ENCODE peak calls at places on chromosomes 3 and 15, in five cellular contexts. One of them, this sample, is unnamed.

GRCh38 chr3:146072824-146073223 is 88.2 kb downstream of the PLOD2 start:
- DNase-seq in AG09309: no peak
- DNase-seq in IMR-90: peak; percentile 55
- DNase-seq in neural progenitor cell: no peak
- DNase-seq in A549: no peak
- DNase-seq in this sample: no peak

GRCh38 chr15:57551717-57552677 is 39.7 kb upstream of the MYZAP start:
- DNase-seq in AG09309: no peak
- DNase-seq in IMR-90: peak; percentile 70
- DNase-seq in neural progenitor cell: peak; percentile 82
- DNase-seq in A549: peak; percentile 86
- DNase-seq in this sample: no peak

GRCh38 chr3:171981271-171981605 is 58.1 kb upstream of the FNDC3B start:
- DNase-seq in AG09309: no peak
- DNase-seq in IMR-90: no peak
- DNase-seq in neural progenitor cell: no peak
- DNase-seq in A549: no peak
- DNase-seq in this sample: no peak

GRCh38 chr3:42410362-42410761 is at the start of gene LYZL4:
- DNase-seq in AG09309: no peak
- DNase-seq in IMR-90: no peak
- DNase-seq in neural progenitor cell: no peak
- DNase-seq in A549: no peak
- DNase-seq in this sample: no peak

GRCh38 chr15:91338763-91339162 is 238.7 kb downstream of the SV2B start:
- DNase-seq in AG09309: no peak
- DNase-seq in IMR-90: peak; percentile 40
- DNase-seq in neural progenitor cell: peak; percentile 81
- DNase-seq in A549: peak; percentile 11
- DNase-seq in this sample: no peak

GRCh38 chr3:170096342-170096741 is 58.5 kb downstream of the GPR160 start:
- DNase-seq in AG09309: no peak
- DNase-seq in IMR-90: no peak
- DNase-seq in neural progenitor cell: no peak
- DNase-seq in A549: no peak
- DNase-seq in this sample: no peak

GRCh38 chr15:99425666-99426301 is 140.0 kb upstream of the MEF2A start:
- DNase-seq in AG09309: no peak
- DNase-seq in IMR-90: no peak
- DNase-seq in neural progenitor cell: no peak
- DNase-seq in A549: peak; percentile 24
- DNase-seq in this sample: no peak

GRCh38 chr15:39511000-39511914 is 69.6 kb upstream of the THBS1 start:
- DNase-seq in AG09309: peak; percentile 76
- DNase-seq in IMR-90: peak; percentile 93
- DNase-seq in neural progenitor cell: no peak
- DNase-seq in A549: peak; percentile 4
- DNase-seq in this sample: peak; percentile 87

GRCh38 chr15:85584791-85585360 is 204.5 kb downstream of the AKAP13 start:
- DNase-seq in AG09309: no peak
- DNase-seq in IMR-90: no peak
- DNase-seq in neural progenitor cell: no peak
- DNase-seq in A549: no peak
- DNase-seq in this sample: no peak

GRCh38 chr15:48479751-48480150 is 148.5 kb downstream of the DUT start:
- DNase-seq in AG09309: no peak
- DNase-seq in IMR-90: no peak
- DNase-seq in neural progenitor cell: no peak
- DNase-seq in A549: no peak
- DNase-seq in this sample: no peak

GRCh38 chr3:196712514-196713413 is 587 bp downstream of the PIGX start:
- DNase-seq in AG09309: no peak
- DNase-seq in IMR-90: peak; percentile 57
- DNase-seq in neural progenitor cell: peak; percentile 84
- DNase-seq in A549: peak; percentile 44
- DNase-seq in this sample: peak; percentile 80

GRCh38 chr3:108757404-108757982 is at the start of gene RETNLB:
- DNase-seq in AG09309: no peak
- DNase-seq in IMR-90: no peak
- DNase-seq in neural progenitor cell: no peak
- DNase-seq in A549: no peak
- DNase-seq in this sample: no peak

DNA sequence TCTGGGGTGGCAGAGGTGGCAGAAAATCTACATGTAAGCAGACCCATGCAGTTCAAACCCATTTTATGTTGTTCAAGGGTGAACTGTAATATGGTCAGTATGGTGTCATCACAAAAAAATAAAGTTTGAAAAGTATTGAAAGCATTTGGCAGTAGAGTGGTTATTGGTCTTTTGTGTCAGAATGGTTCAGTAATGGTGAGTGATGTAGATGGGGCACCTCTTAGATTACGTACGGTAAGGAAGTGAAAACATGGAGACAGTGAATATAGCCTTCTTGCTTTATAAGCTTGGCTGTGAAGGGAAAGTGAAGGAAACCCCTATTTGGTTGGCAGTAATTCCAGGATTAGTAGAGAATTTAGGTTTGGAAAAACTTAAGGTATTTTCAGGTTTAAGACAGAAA is 17.2 kb upstream of the CCNB2 start:
- DNase-seq in AG09309: no peak
- DNase-seq in IMR-90: no peak
- DNase-seq in neural progenitor cell: no peak
- DNase-seq in A549: no peak
- DNase-seq in this sample: no peak
- H3K4me3 ChIP-seq in AG09309: no peak overlapping the region
- H3K4me3 ChIP-seq in IMR-90: no peak overlapping the region
- H3K4me3 ChIP-seq in neural progenitor cell: no peak overlapping the region
- H3K4me3 ChIP-seq in A549: no peak overlapping the region
- H3K4me3 ChIP-seq in this sample: no peak overlapping the region

GRCh38 chr15:63232400-63232799 is 43.0 kb downstream of the RAB8B start:
- DNase-seq in AG09309: no peak
- DNase-seq in IMR-90: no peak
- DNase-seq in neural progenitor cell: no peak
- DNase-seq in A549: no peak
- DNase-seq in this sample: no peak
- H3K4me3 ChIP-seq in AG09309: no peak overlapping the region
- H3K4me3 ChIP-seq in IMR-90: no peak overlapping the region
- H3K4me3 ChIP-seq in neural progenitor cell: no peak overlapping the region
- H3K4me3 ChIP-seq in A549: no peak overlapping the region
- H3K4me3 ChIP-seq in this sample: no peak overlapping the region

GRCh38 chr3:107263269-107264021 is 113.8 kb upstream of the CCDC54 start:
- DNase-seq in AG09309: no peak
- DNase-seq in IMR-90: no peak
- DNase-seq in neural progenitor cell: no peak
- DNase-seq in A549: no peak
- DNase-seq in this sample: no peak
- H3K4me3 ChIP-seq in AG09309: peak overlapping the region; percentile 16
- H3K4me3 ChIP-seq in IMR-90: no peak overlapping the region
- H3K4me3 ChIP-seq in neural progenitor cell: no peak overlapping the region
- H3K4me3 ChIP-seq in A549: no peak overlapping the region
- H3K4me3 ChIP-seq in this sample: peak overlapping the region; percentile 43

DNA sequence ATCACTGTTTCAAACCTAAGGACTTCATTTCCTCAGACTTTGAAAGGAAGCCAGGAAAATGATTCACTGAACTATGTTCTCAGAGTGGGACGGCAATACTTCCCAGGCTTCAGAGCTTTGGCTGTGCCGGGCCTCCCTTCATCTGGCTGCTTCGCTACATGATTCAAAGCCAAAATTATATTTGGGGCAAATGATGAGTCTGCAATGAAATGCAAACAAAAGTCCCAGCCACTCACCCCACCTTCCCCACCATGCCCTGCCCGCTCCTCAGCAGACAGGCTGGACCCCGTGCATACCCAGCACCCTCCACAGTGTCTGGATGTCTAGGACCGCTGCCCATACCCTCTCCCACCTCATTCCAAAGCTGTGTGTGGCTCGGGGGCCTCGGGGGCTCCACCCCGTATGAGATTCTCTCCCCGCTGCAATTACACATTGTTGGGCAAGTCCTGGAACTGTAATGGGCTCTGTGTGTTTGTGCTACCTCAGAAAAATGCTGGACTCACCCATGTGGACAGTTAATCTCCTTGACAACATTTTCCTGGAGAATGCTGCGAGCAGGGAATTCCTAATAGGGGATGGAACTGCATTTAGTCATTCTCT is 32.2 kb downstream of the ATP10A start:
- DNase-seq in AG09309: peak; percentile 91
- DNase-seq in IMR-90: peak; percentile 98
- DNase-seq in neural progenitor cell: no peak
- DNase-seq in A549: peak; percentile 69
- DNase-seq in this sample: peak; percentile 95
- H3K4me3 ChIP-seq in AG09309: peak overlapping the region; percentile 43
- H3K4me3 ChIP-seq in IMR-90: peak overlapping the region; percentile 22
- H3K4me3 ChIP-seq in neural progenitor cell: no peak overlapping the region
- H3K4me3 ChIP-seq in A549: peak overlapping the region; percentile 28
- H3K4me3 ChIP-seq in this sample: peak overlapping the region; percentile 63

This sample was measured in coronary artery.